ENCODE peak calls at places on chromosomes 3 and 15, in six cellular contexts. X is SJSA1; G is activated B cell treated with CpG ODN at 0.5 μM for 24 hours; C is tibial nerve; K is right lobe of liver; Y is effector CD8-positive, alpha-beta T cell. W is an unnamed sample.

GRCh38 chr15:25847066-25847465 is 16.1 kb downstream of the ATP10A start:
- DNase-seq in G (no peak), C (no peak), X (no peak), Y (no peak), K (no peak), W (no peak)

GRCh38 chr3:150956376-150956775 is 16.2 kb downstream of the CLRN1 start:
- DNase-seq in Y (no peak), G (no peak), C (no peak), X (no peak), K (no peak), W (no peak)

GRCh38 chr3:39143051-39143885 is 10.1 kb downstream of the CSRNP1 start:
- DNase-seq in Y (no peak), G (no peak), K (no peak), X (no peak), C (no peak), W (no peak)

GRCh38 chr3:156981005-156981404 is 154.9 kb downstream of the LEKR1 start:
- DNase-seq in X (no peak), K (no peak), C (no peak), Y (no peak), G (no peak), W (no peak)

GRCh38 chr3:63290686-63291085 is 12.6 kb downstream of the SYNPR start:
- DNase-seq in K (no peak), Y (no peak), C (no peak), X (no peak), G (no peak), W (no peak)

GRCh38 chr15:90600954-90601353 is 71.2 kb downstream of the CRTC3 start:
- DNase-seq in K (no peak), Y (no peak), X (no peak), C (no peak), G (no peak), W (no peak)

GRCh38 chr3:181896605-181897004 is 184.9 kb downstream of the SOX2 start:
- DNase-seq in Y (no peak), G (no peak), K (no peak), X (no peak), C (no peak), W (no peak)

GRCh38 chr3:68089572-68089991 is 435.2 kb upstream of the SUCLG2 start:
- DNase-seq in G (no peak), X (no peak), Y (no peak), C (no peak), K (no peak), W (no peak)

GRCh38 chr3:150083653-150084037 is 113.0 kb upstream of the PFN2 start:
- DNase-seq in G (no peak), Y (no peak), X (no peak), C (no peak), K (no peak), W (no peak)

GRCh38 chr3:175224051-175224450 is 364.9 kb downstream of the NAALADL2 start:
- DNase-seq in Y (no peak), G (no peak), X (no peak), K (peak), C (no peak), W (no peak)

GRCh38 chr15:100596792-100597191 is 5.2 kb downstream of the LINS1 start:
- DNase-seq in C (no peak), Y (peak), G (no peak), K (no peak), X (no peak), W (no peak)

GRCh38 chr15:48266029-48266428 is 59.9 kb downstream of the SLC12A1 start:
- DNase-seq in G (no peak), K (no peak), C (no peak), Y (no peak), X (no peak), W (no peak)

GRCh38 chr3:156792945-156793344 is 33.2 kb upstream of the LEKR1 start:
- DNase-seq in X (no peak), K (no peak), G (no peak), C (no peak), Y (no peak), W (no peak)

GRCh38 chr15:95017950-95018349 is 786.6 kb downstream of the MCTP2 start:
- DNase-seq in Y (no peak), K (peak), G (no peak), X (peak), C (peak), W (peak)

GRCh38 chr3:123584284-123584987 is 417 bp downstream of the HACD2 start:
- DNase-seq in X (no peak), Y (peak), G (no peak), K (peak), C (peak), W (peak)

GRCh38 chr3:176661432-176661964 is 535.8 kb downstream of the TBL1XR1 start:
- DNase-seq in Y (no peak), K (no peak), C (no peak), X (no peak), G (no peak), W (no peak)

GRCh38 chr3:105062853-105063252 is 303.9 kb upstream of the ALCAM start:
- DNase-seq in C (no peak), K (no peak), X (no peak), G (no peak), Y (no peak), W (no peak)

GRCh38 chr3:153146191-153147053 is 15.6 kb upstream of the RAP2B start:
- DNase-seq in K (no peak), G (no peak), C (no peak), Y (no peak), X (no peak), W (no peak)